ENCODE peak calls at places on chromosomes 4 and X, in five cellular contexts. V is stimulated activated CD8-positive, alpha-beta memory T cell treated with anti-CD3 and anti-CD28 coated beads, Interleukin-4, amount 100 ng/mL, for 4 hours; X is ovary; P is endodermal cell; Y is fibroblast of lung. N is an unnamed sample.
A peak's percentile ranks its signal among the peaks of the same experiment; 100 is the strongest.

GRCh38 chr4:4461850-4462249 is 74.9 kb downstream of the NSG1 start:
- DNase-seq in Y (no peak), V (peak; percentile 1), X (no peak), P (no peak), N (no peak)

GRCh38 chr4:185847352-185848078 is 35.5 kb upstream of the SORBS2 start:
- DNase-seq in P (peak; percentile 78), X (no peak), V (no peak), Y (peak; percentile 70), N (no peak)

GRCh38 chr4:186726440-186727148 is 2.9 kb upstream of the FAT1 start:
- DNase-seq in V (no peak), P (peak; percentile 92), X (peak; percentile 74), Y (peak; percentile 79), N (no peak)

GRCh38 chr4:6403400-6403685 is 69.1 kb downstream of the PPP2R2C start:
- DNase-seq in Y (no peak), X (no peak), V (no peak), P (no peak), N (no peak)

GRCh38 chr4:128571747-128572146 is 237.8 kb upstream of the JADE1 start:
- DNase-seq in P (no peak), Y (peak; percentile 96), V (no peak), X (peak; percentile 79), N (no peak)

GRCh38 chrX:97405031-97405685 is 521.5 kb downstream of the RPA4 start:
- DNase-seq in Y (no peak), X (no peak), P (no peak), V (no peak), N (no peak)

GRCh38 chr4:156419080-156419638 is 465.5 kb upstream of the CTSO start:
- DNase-seq in Y (peak; percentile 12), P (no peak), V (no peak), X (no peak), N (no peak)

GRCh38 chr4:153611679-153612078 is 72.4 kb upstream of the TLR2 start:
- DNase-seq in V (no peak), P (no peak), X (no peak), Y (peak; percentile 56), N (no peak)

GRCh38 chr4:68299492-68300457 is 50.1 kb downstream of the YTHDC1 start:
- DNase-seq in P (no peak), V (no peak), Y (no peak), X (no peak), N (no peak)

GRCh38 chrX:48896611-48897011 is 957 bp downstream of the TIMM17B start:
- DNase-seq in V (no peak), P (peak; percentile 59), Y (peak; percentile 23), X (no peak), N (peak; percentile 58)

N was measured in spleen.